ENCODE peak calls at places on chromosomes 7 and 10, in six cellular contexts. P is T-helper 17 cell, Q is kidney, J is gastrocnemius medialis, Y is GM12891, V is retina. G is an unnamed sample.

GRCh38 chr7:149074116-149074885 is 16.2 kb downstream of the ZNF786 start:
- DNase-seq in P (no peak), Q (no peak), J (no peak), Y (no peak), V (no peak), G (no peak)

GRCh38 chr7:1466524-1467271 is 7.4 kb upstream of the MICALL2 start:
- DNase-seq in P (no peak), Q (peak), J (no peak), Y (no peak), V (peak), G (no peak)

GRCh38 chr10:103053659-103054581 is 135.8 kb downstream of the CNNM2 start:
- DNase-seq in J (no peak), V (peak), Y (no peak), P (peak), Q (peak), G (no peak)

GRCh38 chr7:93171606-93172226 is 23.5 kb upstream of the SAMD9L start:
- DNase-seq in P (no peak), J (no peak), Y (no peak), Q (no peak), V (no peak), G (no peak)

GRCh38 chr7:25862254-25862992 is 289.6 kb upstream of the NFE2L3 start:
- DNase-seq in Y (peak), V (peak), Q (peak), J (peak), P (peak), G (no peak)

GRCh38 chr7:30468791-30469190 is 9.8 kb downstream of the NOD1 start:
- DNase-seq in Q (no peak), P (no peak), Y (no peak), V (no peak), J (no peak), G (no peak)

GRCh38 chr10:27099448-27099847 is 846 bp downstream of the ANKRD26 start:
- DNase-seq in J (no peak), Y (no peak), V (no peak), Q (no peak), P (no peak), G (no peak)

GRCh38 chr7:2575046-2575732 is 16.4 kb downstream of the IQCE start:
- DNase-seq in Y (no peak), V (no peak), P (no peak), J (no peak), Q (no peak), G (no peak)

GRCh38 chr10:129865960-129866359 is 98.1 kb downstream of the EBF3 start:
- DNase-seq in Q (no peak), P (no peak), V (no peak), Y (no peak), J (no peak), G (no peak)

GRCh38 chr7:2371329-2371728 is 16.7 kb downstream of the EIF3B start:
- DNase-seq in J (no peak), P (no peak), V (no peak), Y (no peak), Q (no peak), G (no peak)

GRCh38 chr10:89206402-89207180 is 526 bp downstream of the CH25H start:
- DNase-seq in P (no peak), Q (peak), Y (no peak), V (peak), J (no peak), G (no peak)

GRCh38 chr7:117675519-117676137 is 195.8 kb downstream of the CFTR start:
- DNase-seq in Q (no peak), P (no peak), V (peak), J (no peak), Y (no peak), G (no peak)

GRCh38 chr7:16071246-16071857 is 350.0 kb downstream of the CRPPA start:
- DNase-seq in Q (no peak), V (peak), P (no peak), Y (peak), J (no peak), G (peak)

GRCh38 chr7:151351027-151351426 is 9.4 kb downstream of the NUB1 start:
- DNase-seq in J (no peak), P (no peak), Q (no peak), Y (no peak), V (no peak), G (no peak)

GRCh38 chr10:49655099-49655498 is 24.4 kb upstream of the C10orf53 start:
- DNase-seq in P (no peak), Q (no peak), V (no peak), J (no peak), Y (no peak), G (no peak)

GRCh38 chr10:103716206-103717160 is 138.9 kb downstream of the SH3PXD2A start:
- DNase-seq in V (no peak), Q (no peak), Y (no peak), P (no peak), J (no peak), G (no peak)

GRCh38 chr10:116270691-116271592 is 2.1 kb downstream of the GFRA1 start:
- DNase-seq in Y (no peak), Q (peak), J (peak), P (no peak), V (peak), G (no peak)

GRCh38 chr7:43058271-43059066 is 54.0 kb upstream of the HECW1 start:
- DNase-seq in Q (no peak), V (no peak), P (no peak), J (no peak), Y (no peak), G (no peak)

GRCh38 chr7:121002755-121003114 is 14.2 kb downstream of the CPED1 start:
- DNase-seq in P (no peak), J (no peak), Q (no peak), V (no peak), Y (no peak), G (no peak)

GRCh38 chr7:47405921-47406765 is 175.8 kb downstream of the TNS3 start:
- DNase-seq in Q (peak), V (no peak), P (no peak), Y (no peak), J (peak), G (no peak)

GRCh38 chr7:143514995-143515735 is 37.5 kb downstream of the TAS2R41 start:
- DNase-seq in P (no peak), J (no peak), Y (no peak), V (no peak), Q (peak), G (no peak)

GRCh38 chr7:150411606-150412005 is 32.5 kb downstream of the ZNF775 start:
- DNase-seq in Q (no peak), P (no peak), V (no peak), J (no peak), Y (no peak), G (no peak)

GRCh38 chr10:118742787-118743186 is 12.0 kb downstream of the CACUL1 start:
- DNase-seq in J (no peak), V (no peak), Q (no peak), P (no peak), Y (no peak), G (no peak)

GRCh38 chr7:1234794-1235500 is 2.3 kb downstream of the UNCX start:
- DNase-seq in J (no peak), V (peak), Q (peak), P (no peak), Y (no peak), G (no peak)

GRCh38 chr10:73873843-73874215 is 526 bp downstream of the CAMK2G start:
- DNase-seq in Q (peak), J (no peak), V (no peak), Y (no peak), P (no peak), G (no peak)

GRCh38 chr10:29878492-29878891 is 180.9 kb downstream of the JCAD start:
- DNase-seq in Y (no peak), V (no peak), J (no peak), Q (no peak), P (no peak), G (no peak)

GRCh38 chr10:5413012-5413938 is 918 bp downstream of the NET1 start:
- DNase-seq in Q (no peak), P (no peak), J (no peak), V (peak), Y (no peak), G (no peak)

GRCh38 chr7:144487906-144488305 is 84.4 kb upstream of the NOBOX start:
- DNase-seq in Q (no peak), J (no peak), V (no peak), P (no peak), Y (no peak), G (no peak)

GRCh38 chr7:1663857-1664651 is 6.0 kb upstream of the ELFN1 start:
- DNase-seq in J (no peak), Y (peak), V (peak), P (no peak), Q (peak), G (no peak)

GRCh38 chr10:69494626-69495558 is 43.6 kb downstream of the TSPAN15 start:
- DNase-seq in P (no peak), Q (peak), J (no peak), Y (no peak), V (peak), G (no peak)

GRCh38 chr7:101882595-101883564 is 65.5 kb downstream of the CUX1 start:
- DNase-seq in Q (peak), Y (no peak), P (no peak), J (peak), V (no peak), G (peak)

GRCh38 chr10:133309720-133310398 is 1.1 kb downstream of the ZNF511 start:
- DNase-seq in Q (peak), V (no peak), Y (no peak), J (no peak), P (no peak), G (no peak)